ENCODE peak calls at places on chromosomes 12 and 14, in seven cellular contexts. X, P, V, S, U, L and Z are unnamed samples. For H3K4me1, the result is how much of the 10 kb centered on the place peaks cover.

GRCh38 chr14:78673845-78674244 is 503.7 kb downstream of the NRXN3 start:
- DNase-seq in L (no peak), X (no peak), S (no peak), P (no peak), U (no peak), V (no peak), Z (no peak)

GRCh38 chr14:68027276-68027675 is 207.7 kb downstream of the RAD51B start:
- DNase-seq in U (no peak), L (no peak), V (no peak), P (no peak), S (no peak), X (no peak), Z (no peak)

GRCh38 chr14:86938356-86938755 is 1054.6 kb downstream of the GALC start:
- DNase-seq in L (no peak), X (no peak), S (no peak), P (no peak), V (no peak), U (peak), Z (no peak)

GRCh38 chr12:92608418-92609091 is 94.2 kb upstream of the PLEKHG7 start:
- DNase-seq in U (no peak), P (no peak), S (no peak), V (peak), L (no peak), X (no peak), Z (no peak)

GRCh38 chr12:91105807-91106206 is 5.5 kb downstream of the LUM start:
- DNase-seq in S (no peak), L (no peak), V (no peak), X (no peak), U (no peak), P (no peak), Z (no peak)

GRCh38 chr12:19129486-19130223 is at the start of gene PLEKHA5:
- DNase-seq in L (peak), P (peak), S (peak), X (peak), V (peak), U (peak), Z (no peak)

GRCh38 chr12:58930770-58931324 is 10.5 kb upstream of the LRIG3 start:
- DNase-seq in X (no peak), P (no peak), S (no peak), U (no peak), V (no peak), L (no peak), Z (no peak)

GRCh38 chr12:92597997-92598396 is 104.8 kb upstream of the PLEKHG7 start:
- DNase-seq in L (no peak), S (no peak), V (no peak), U (no peak), P (no peak), X (no peak), Z (no peak)

GRCh38 chr12:68373836-68374314 is 41.7 kb upstream of the MDM1 start:
- DNase-seq in X (no peak), S (no peak), V (no peak), U (no peak), L (no peak), P (no peak), Z (no peak)

GRCh38 chr12:109535863-109536250 is 37.4 kb downstream of the MMAB start:
- DNase-seq in P (no peak), V (no peak), U (no peak), X (no peak), L (no peak), S (no peak), Z (no peak)

GRCh38 chr12:24455811-24456210 is 493.1 kb downstream of the BCAT1 start:
- DNase-seq in S (no peak), L (no peak), U (no peak), P (no peak), X (no peak), V (no peak), Z (no peak)

GRCh38 chr14:44895716-44896115 is 66.0 kb downstream of the KLHL28 start:
- DNase-seq in V (no peak), U (no peak), L (no peak), P (no peak), X (no peak), S (no peak), Z (no peak)

GRCh38 chr14:77372304-77372841 is 4.5 kb downstream of the TMED8 start:
- DNase-seq in X (no peak), S (no peak), P (no peak), L (no peak), V (no peak), U (no peak), Z (no peak)

GRCh38 chr12:106415134-106415533 is 57.6 kb downstream of the POLR3B start:
- DNase-seq in L (no peak), X (no peak), S (no peak), V (no peak), P (no peak), U (no peak), Z (no peak)

GRCh38 chr14:79510659-79511058 is 700.6 kb downstream of the DIO2 start:
- DNase-seq in U (no peak), P (no peak), V (no peak), S (no peak), L (no peak), X (no peak), Z (no peak)

GRCh38 chr12:18141583-18141982 is 51.6 kb upstream of the RERGL start:
- DNase-seq in P (no peak), S (no peak), U (no peak), V (no peak), X (no peak), L (no peak), Z (no peak)

GRCh38 chr14:54642950-54643695 is 76.2 kb downstream of the SAMD4A start:
- DNase-seq in S (no peak), V (no peak), P (peak), U (no peak), X (no peak), L (no peak), Z (no peak)

GRCh38 chr14:61643546-61643945 is 51.8 kb upstream of the HIF1A start:
- DNase-seq in V (no peak), U (no peak), P (no peak), X (no peak), L (no peak), S (no peak), Z (no peak)

GRCh38 chr14:91170504-91171121 is 56.7 kb downstream of the DGLUCY start:
- DNase-seq in V (no peak), U (no peak), L (no peak), S (peak), P (no peak), X (no peak), Z (no peak)

GRCh38 chr12:75542942-75543341 is 31.5 kb upstream of the KRR1 start:
- DNase-seq in S (no peak), P (no peak), V (no peak), X (no peak), U (no peak), L (no peak), Z (no peak)

GRCh38 chr12:13390381-13390856 is 193.9 kb downstream of the EMP1 start:
- DNase-seq in L (peak), S (peak), U (peak), X (peak), V (peak), P (no peak), Z (no peak)

GRCh38 chr12:113246478-113247122 is 25.3 kb downstream of the TPCN1 start:
- DNase-seq in X (no peak), S (no peak), V (no peak), L (no peak), P (no peak), U (peak), Z (no peak)
- H3K4me1 ChIP-seq in X (half or more), S (under half), V (under half), L (under half), P (under half), U (half or more), Z (under half)

GRCh38 chr12:1920971-1921370 is 2.5 kb upstream of the CACNA2D4 start:
- DNase-seq in U (no peak), S (no peak), X (no peak), V (no peak), P (no peak), L (peak), Z (no peak)
- H3K4me3 ChIP-seq in U (no peak), S (no peak), X (no peak), V (no peak), P (no peak), L (peak), Z (no peak)

GRCh38 chr12:113861708-113862312 is 104.3 kb downstream of the RBM19 start:
- DNase-seq in X (no peak), V (no peak), S (no peak), L (no peak), P (no peak), U (no peak), Z (no peak)

GRCh38 chr12:113860950-113861349 is 105.2 kb downstream of the RBM19 start:
- DNase-seq in X (no peak), P (no peak), U (no peak), V (peak), L (no peak), S (no peak), Z (no peak)

GRCh38 chr12:113866496-113866895 is 99.6 kb downstream of the RBM19 start:
- DNase-seq in L (no peak), U (no peak), X (no peak), V (no peak), P (no peak), S (no peak), Z (no peak)

GRCh38 chr12:113862570-113863454 is 103.3 kb downstream of the RBM19 start:
- DNase-seq in P (no peak), X (no peak), V (no peak), U (no peak), L (peak), S (no peak), Z (no peak)

DNA sequence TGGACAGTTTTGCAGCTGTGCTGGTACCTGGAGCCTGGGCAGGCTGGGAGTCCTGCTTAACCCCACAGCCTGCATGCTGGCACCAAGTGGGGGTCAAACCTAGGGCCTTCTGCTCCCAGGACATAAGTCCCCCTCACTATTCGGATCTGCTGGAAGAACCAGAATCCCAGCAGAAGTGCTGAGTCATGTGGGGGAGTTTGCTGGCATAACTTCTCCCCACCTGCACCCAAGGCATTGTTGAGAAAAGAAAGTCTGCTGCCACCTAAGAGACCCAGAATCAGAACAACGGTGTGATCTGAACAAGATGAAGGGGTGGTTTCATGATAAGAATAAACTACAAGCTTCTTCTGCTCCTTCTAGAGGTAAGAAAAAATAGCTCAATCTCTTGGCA is 102.7 kb downstream of the RBM19 start:
- DNase-seq in X (no peak), V (no peak), U (no peak), L (no peak), S (no peak), P (no peak), Z (no peak)
- H3K27ac ChIP-seq in X (no peak), V (peak), U (no peak), L (no peak), S (no peak), P (no peak), Z (no peak)

GRCh38 chr12:48816148-48816854 is 2.0 kb upstream of the CACNB3 start:
- DNase-seq in V (no peak), S (no peak), L (no peak), X (no peak), P (no peak), U (no peak), Z (no peak)

GRCh38 chr12:48812389-48812788 is 5.9 kb upstream of the CACNB3 start:
- DNase-seq in V (no peak), X (no peak), P (no peak), L (no peak), S (no peak), U (no peak), Z (no peak)

GRCh38 chr12:48813464-48814312 is 4.6 kb upstream of the CACNB3 start:
- DNase-seq in S (no peak), X (no peak), V (no peak), P (no peak), U (no peak), L (peak), Z (no peak)

GRCh38 chr12:48815281-48816110 is 2.8 kb upstream of the CACNB3 start:
- DNase-seq in V (peak), P (no peak), L (peak), S (peak), U (peak), X (peak), Z (peak)

GRCh38 chr12:48814313-48815280 is 3.7 kb upstream of the CACNB3 start:
- DNase-seq in U (peak), X (peak), V (peak), L (peak), P (peak), S (peak), Z (peak)
- H3K4me1 ChIP-seq in U (under half), X (under half), V (under half), L (under half), P (under half), S (under half), Z (under half)

GRCh38 chr12:72286526-72286925 is 14.4 kb downstream of the TRHDE start:
- DNase-seq in S (no peak), V (no peak), L (no peak), X (no peak), U (no peak), P (no peak), Z (no peak)

GRCh38 chr12:72285861-72286260 is 13.7 kb downstream of the TRHDE start:
- DNase-seq in L (no peak), X (no peak), V (no peak), P (no peak), S (no peak), U (no peak), Z (no peak)

GRCh38 chr12:72289633-72290032 is 17.5 kb downstream of the TRHDE start:
- DNase-seq in P (no peak), L (no peak), V (no peak), X (no peak), U (no peak), S (no peak), Z (no peak)

GRCh38 chr12:72288436-72288835 is 16.3 kb downstream of the TRHDE start:
- DNase-seq in X (no peak), V (no peak), S (no peak), L (no peak), P (no peak), U (no peak), Z (no peak)

GRCh38 chr12:72288911-72289310 is 16.7 kb downstream of the TRHDE start:
- DNase-seq in U (no peak), S (no peak), L (no peak), V (no peak), X (no peak), P (no peak), Z (no peak)
- H3K4me3 ChIP-seq in U (no peak), S (no peak), L (no peak), V (no peak), X (no peak), P (no peak), Z (no peak)

DNA sequence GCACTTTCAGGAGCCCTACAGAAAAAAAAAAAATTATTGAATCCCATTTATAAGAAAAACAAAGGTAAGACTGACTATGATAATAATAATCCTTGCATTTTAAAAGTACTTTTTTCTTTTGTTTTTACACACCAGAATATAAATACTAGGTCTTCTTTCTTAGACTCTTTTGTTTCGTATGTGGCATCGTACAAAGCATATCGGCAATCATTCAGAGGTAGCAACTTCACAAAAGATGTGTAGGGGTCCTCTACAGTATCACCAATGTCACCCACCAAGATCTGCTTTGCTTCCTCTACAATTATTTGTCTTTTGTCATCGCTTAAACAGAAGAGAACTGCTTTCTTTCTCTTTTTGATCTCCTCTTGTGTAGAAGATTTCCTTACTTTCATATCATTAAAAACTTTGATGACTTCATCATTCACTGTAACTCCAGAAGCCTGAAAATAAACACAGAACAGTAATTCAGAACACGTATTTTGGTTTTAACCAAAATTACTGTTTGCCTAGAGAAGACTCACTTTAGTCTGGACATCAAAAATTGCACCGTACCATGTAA is 1.2 kb downstream of the CFL2 start:
- DNase-seq in V (no peak), L (no peak), U (no peak), X (no peak), P (no peak), S (no peak), Z (no peak)
- H3K27ac ChIP-seq in V (peak), L (peak), U (peak), X (peak), P (peak), S (peak), Z (peak)

DNA sequence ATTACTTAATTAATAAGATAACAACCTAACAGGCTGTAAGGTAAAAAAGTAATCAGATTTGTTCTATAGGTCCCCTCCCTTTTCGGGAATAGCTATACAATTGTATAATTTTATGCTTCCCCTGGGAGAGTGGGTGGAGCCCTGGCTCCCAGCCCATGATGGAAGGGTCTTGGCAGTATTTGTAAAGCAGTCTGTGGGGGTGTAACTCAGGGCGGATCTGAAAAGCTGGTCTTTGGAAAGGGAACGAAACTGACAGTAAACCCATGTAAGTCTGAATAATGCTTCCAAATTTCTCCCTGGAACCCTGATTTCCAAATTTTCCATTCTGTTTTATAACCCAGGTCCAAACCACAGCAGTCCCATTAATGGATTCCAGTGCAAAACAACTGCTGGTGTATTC is 110.4 kb downstream of the DAD1 start:
- DNase-seq in V (no peak), P (no peak), U (no peak), L (no peak), X (no peak), S (peak), Z (no peak)
- H3K4me1 ChIP-seq in V (under half), P (under half), U (under half), L (under half), X (under half), S (under half), Z (under half)

DNA sequence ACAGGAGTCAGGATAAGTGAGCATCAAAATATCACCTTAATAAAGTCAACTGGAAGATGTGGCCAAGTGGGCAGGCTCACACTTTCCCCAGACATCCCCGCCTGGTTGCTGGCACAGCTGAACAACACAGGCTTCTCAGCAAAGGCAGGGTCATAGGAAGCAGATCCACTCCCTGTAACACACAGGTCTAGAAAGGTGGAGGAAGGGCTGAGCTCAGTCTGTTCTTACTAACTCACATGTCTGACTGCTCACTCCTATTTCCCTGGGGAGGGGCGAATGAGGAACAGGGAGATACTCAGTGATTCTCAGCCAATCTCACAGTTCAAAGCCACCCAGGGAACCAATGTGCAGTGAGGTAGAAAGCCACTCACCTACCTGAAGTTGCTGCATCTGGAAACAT is 45.0 kb upstream of the AMN1 start:
- DNase-seq in P (no peak), V (no peak), S (no peak), X (no peak), U (no peak), L (no peak), Z (no peak)
- H3K4me3 ChIP-seq in P (no peak), V (no peak), S (no peak), X (no peak), U (no peak), L (no peak), Z (no peak)

GRCh38 chr12:96198970-96199369 is 4.8 kb downstream of the ELK3 start:
- DNase-seq in V (no peak), U (no peak), L (no peak), S (no peak), X (no peak), P (peak), Z (no peak)

GRCh38 chr12:96199465-96199864 is 5.3 kb downstream of the ELK3 start:
- DNase-seq in U (no peak), S (no peak), L (no peak), P (no peak), X (no peak), V (no peak), Z (no peak)

GRCh38 chr12:96195845-96196451 is 1.8 kb downstream of the ELK3 start:
- DNase-seq in X (no peak), U (no peak), V (peak), S (peak), P (no peak), L (no peak), Z (peak)

GRCh38 chr12:96196781-96197180 is 2.6 kb downstream of the ELK3 start:
- DNase-seq in U (no peak), S (no peak), P (no peak), L (no peak), V (no peak), X (no peak), Z (no peak)

DNA sequence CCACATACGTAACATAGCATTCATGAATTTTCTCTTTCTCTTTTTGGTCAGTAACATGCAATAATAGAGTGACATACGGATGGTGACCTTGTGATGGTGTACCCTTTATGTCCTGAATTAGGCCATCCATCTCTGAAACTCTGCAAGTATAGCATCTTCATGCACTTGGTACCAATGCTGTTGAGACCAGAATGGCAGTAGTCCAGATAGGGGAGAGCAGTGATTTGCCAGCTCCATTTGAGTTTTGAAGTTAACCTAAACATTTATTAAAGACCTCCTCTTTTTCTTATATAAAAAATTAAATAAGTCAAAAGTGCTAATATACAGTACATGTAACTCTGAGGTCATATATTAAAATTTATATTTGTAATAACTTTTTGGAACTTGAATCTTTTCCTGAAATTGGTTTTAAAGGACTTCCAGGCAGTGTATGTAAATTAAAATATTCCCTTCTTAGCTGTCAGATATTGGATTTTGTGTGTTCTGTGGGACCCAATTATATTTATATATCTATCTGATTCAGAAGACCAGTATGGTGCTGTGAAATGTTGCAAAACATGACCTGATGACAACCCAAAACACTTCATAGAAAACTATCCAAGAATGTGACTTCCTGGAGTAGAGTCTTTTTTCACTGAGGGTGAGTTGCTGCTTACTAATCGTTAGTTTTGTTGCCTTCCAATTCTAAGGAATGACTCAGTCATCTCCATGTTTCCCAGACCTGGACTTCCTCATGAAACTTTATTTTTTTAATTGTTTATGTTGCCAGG is 3.5 kb downstream of the ELK3 start:
- DNase-seq in V (peak), L (no peak), U (no peak), P (no peak), X (no peak), S (no peak), Z (no peak)
- H3K27ac ChIP-seq in V (peak), L (no peak), U (no peak), P (peak), X (peak), S (peak), Z (peak)

GRCh38 chr12:51832708-51833107 is 15.8 kb downstream of the FIGNL2 start:
- DNase-seq in S (no peak), L (no peak), U (no peak), X (no peak), P (no peak), V (no peak), Z (no peak)
- H3K4me1 ChIP-seq in S (under half), L (under half), U (under half), X (under half), P (under half), V (under half), Z (under half)